ENCODE peak calls at places on chromosomes 4 and X, in nine cellular contexts. H, Y, W, E, S, Z, J, G and C are unnamed samples.

GRCh38 chrX:128623361-128623760 is 571.2 kb upstream of the ACTRT1 start:
- DNase-seq in H (no peak), Y (no peak), W (no peak), E (no peak), S (no peak), Z (no peak), J (no peak), G (no peak), C (no peak)

GRCh38 chr4:56701644-56702043 is 20.5 kb upstream of the HOPX start:
- DNase-seq in H (no peak), Y (no peak), W (no peak), E (no peak), S (no peak), Z (no peak), J (no peak), G (no peak), C (no peak)

GRCh38 chrX:134377537-134377936 is 82.4 kb upstream of the HPRT1 start:
- DNase-seq in H (no peak), Y (peak), W (peak), E (no peak), S (no peak), Z (no peak), J (peak), G (no peak), C (no peak)

GRCh38 chr4:182510836-182511235 is 267.6 kb downstream of the TENM3 start:
- DNase-seq in H (no peak), Y (no peak), W (no peak), E (no peak), S (no peak), Z (no peak), J (no peak), G (no peak), C (no peak)

GRCh38 chr4:102387552-102388150 is 42.4 kb upstream of the SLC39A8 start:
- DNase-seq in H (no peak), Y (no peak), W (no peak), E (no peak), S (no peak), Z (no peak), J (no peak), G (no peak), C (no peak)

GRCh38 chr4:56940403-56940802 is 32.7 kb downstream of the REST start:
- DNase-seq in H (no peak), Y (no peak), W (no peak), E (no peak), S (no peak), Z (no peak), J (no peak), G (no peak), C (no peak)

GRCh38 chr4:169619518-169619957 is 840 bp upstream of the CLCN3 start:
- DNase-seq in H (peak), Y (peak), W (peak), E (no peak), S (no peak), Z (peak), J (peak), G (no peak), C (peak)

GRCh38 chr4:153499005-153499404 is 32.8 kb downstream of the TMEM131L start:
- DNase-seq in H (no peak), Y (no peak), W (no peak), E (no peak), S (no peak), Z (no peak), J (no peak), G (no peak), C (no peak)

GRCh38 chrX:71364221-71364620 is 1.9 kb upstream of the TAF1 start:
- DNase-seq in H (no peak), Y (no peak), W (no peak), E (no peak), S (no peak), Z (no peak), J (no peak), G (no peak), C (no peak)

GRCh38 chrX:71367396-71367795 is 1.2 kb downstream of the TAF1 start:
- DNase-seq in H (no peak), Y (no peak), W (no peak), E (no peak), S (no peak), Z (no peak), J (no peak), G (no peak), C (peak)

GRCh38 chrX:71366674-71367256 is 608 bp downstream of the TAF1 start:
- DNase-seq in H (peak), Y (peak), W (peak), E (no peak), S (no peak), Z (peak), J (no peak), G (no peak), C (peak)

GRCh38 chrX:71365876-71366673 is at the start of gene TAF1:
- DNase-seq in H (peak), Y (peak), W (peak), E (peak), S (peak), Z (peak), J (peak), G (peak), C (peak)

GRCh38 chrX:71365356-71365875 is 741 bp upstream of the TAF1 start:
- DNase-seq in H (peak), Y (no peak), W (no peak), E (no peak), S (no peak), Z (no peak), J (no peak), G (no peak), C (no peak)
- TF ChIP-seq POLR2A in H (no peak), Y (no peak), W (no peak), E (no peak), S (peak), Z (no peak), J (no peak), G (peak), C (no peak)

GRCh38 chr4:99859618-99860017 is 34.6 kb downstream of the LAMTOR3 start:
- DNase-seq in H (no peak), Y (no peak), W (no peak), E (no peak), S (no peak), Z (no peak), J (no peak), G (no peak), C (no peak)
- TF ChIP-seq POLR2A in H (no peak), Y (no peak), W (no peak), E (no peak), S (no peak), Z (no peak), J (no peak), G (no peak), C (no peak)

GRCh38 chrX:77945910-77946309 is 23.5 kb downstream of the PGAM4 start:
- DNase-seq in H (no peak), Y (no peak), W (no peak), E (no peak), S (no peak), Z (no peak), J (no peak), G (no peak), C (no peak)
- TF ChIP-seq POLR2A in H (no peak), Y (no peak), W (no peak), E (no peak), S (no peak), Z (no peak), J (no peak), G (no peak), C (no peak)

GRCh38 chr4:38670939-38671593 is 7.1 kb downstream of the KLF3 start:
- DNase-seq in H (no peak), Y (no peak), W (peak), E (no peak), S (no peak), Z (peak), J (no peak), G (no peak), C (no peak)
- TF ChIP-seq POLR2A in H (no peak), Y (no peak), W (no peak), E (no peak), S (no peak), Z (no peak), J (no peak), G (no peak), C (no peak)

GRCh38 chr4:113762061-113762850 is 718 bp upstream of the CAMK2D start:
- DNase-seq in H (peak), Y (peak), W (peak), E (peak), S (peak), Z (peak), J (peak), G (peak), C (peak)
- TF ChIP-seq POLR2A in H (peak), Y (peak), W (peak), E (peak), S (peak), Z (peak), J (peak), G (peak), C (peak)

GRCh38 chr4:106766519-106766918 is 269.6 kb downstream of the DKK2 start:
- DNase-seq in H (no peak), Y (no peak), W (no peak), E (no peak), S (no peak), Z (no peak), J (no peak), G (no peak), C (no peak)
- TF ChIP-seq POLR2A in H (no peak), Y (no peak), W (no peak), E (no peak), S (no peak), Z (no peak), J (no peak), G (no peak), C (no peak)

GRCh38 chrX:386239-386767 is 404 bp downstream of the PPP2R3B start:
- DNase-seq in H (no peak), Y (no peak), W (no peak), E (no peak), S (peak), Z (no peak), J (no peak), G (no peak), C (no peak)

GRCh38 chrX:384861-385260 is 1.8 kb downstream of the PPP2R3B start:
- DNase-seq in H (no peak), Y (no peak), W (no peak), E (no peak), S (no peak), Z (no peak), J (no peak), G (no peak), C (no peak)

GRCh38 chrX:387729-388128 is 1.0 kb upstream of the PPP2R3B start:
- DNase-seq in H (no peak), Y (no peak), W (no peak), E (no peak), S (no peak), Z (peak), J (no peak), G (no peak), C (no peak)

GRCh38 chrX:389021-389441 is 2.3 kb upstream of the PPP2R3B start:
- DNase-seq in H (no peak), Y (no peak), W (no peak), E (no peak), S (no peak), Z (no peak), J (peak), G (peak), C (no peak)

GRCh38 chrX:386768-387575 is at the start of gene PPP2R3B:
- DNase-seq in H (peak), Y (peak), W (peak), E (peak), S (peak), Z (peak), J (peak), G (peak), C (peak)
- TF ChIP-seq POLR2A in H (peak), Y (no peak), W (peak), E (peak), S (peak), Z (peak), J (peak), G (no peak), C (peak)

DNA sequence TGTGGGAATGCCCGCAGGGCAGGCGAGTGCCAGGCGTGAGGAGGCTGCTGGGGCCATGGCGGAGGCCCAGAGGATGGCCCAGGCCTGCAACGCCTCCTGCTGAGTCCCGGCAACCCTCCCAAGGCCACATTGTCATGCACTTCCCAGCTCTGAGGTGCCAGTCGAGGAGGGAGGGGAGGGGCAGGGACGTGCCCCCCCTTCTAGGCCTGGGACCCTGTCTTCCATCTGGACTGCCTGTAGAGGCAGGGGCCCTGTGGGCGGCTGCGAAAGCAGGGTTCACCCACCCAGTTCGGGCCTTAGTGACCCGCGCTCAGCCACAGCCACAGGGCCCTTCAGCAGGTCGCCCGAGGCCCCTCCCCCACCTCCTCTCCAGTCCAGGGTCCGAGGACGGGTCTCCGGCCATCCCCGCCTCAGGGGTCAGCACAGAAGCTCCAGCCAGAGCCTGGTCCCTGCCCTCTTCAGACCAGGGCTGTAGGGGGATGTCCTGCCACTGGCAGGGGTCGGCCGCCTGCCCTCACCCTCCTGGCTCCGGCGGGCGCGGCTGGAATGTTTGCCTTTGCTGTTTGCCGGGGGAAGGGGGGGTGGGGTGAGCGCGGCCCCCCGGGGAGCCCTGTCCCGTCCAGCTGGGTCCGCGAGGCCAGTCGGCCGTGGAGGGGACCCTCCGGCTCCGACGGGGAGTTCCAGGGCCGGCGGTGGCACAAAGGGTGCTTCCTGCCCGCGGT is 26.6 kb upstream of the FGFR3 start:
- DNase-seq in H (no peak), Y (peak), W (no peak), E (no peak), S (no peak), Z (no peak), J (peak), G (no peak), C (peak)
- TF ChIP-seq POLR2A in H (no peak), Y (no peak), W (no peak), E (no peak), S (no peak), Z (no peak), J (peak), G (no peak), C (no peak)

GRCh38 chr4:12260453-12260852 is 831.8 kb upstream of the HS3ST1 start:
- DNase-seq in H (no peak), Y (no peak), W (no peak), E (no peak), S (no peak), Z (no peak), J (no peak), G (no peak), C (no peak)

GRCh38 chr4:12270546-12270945 is 841.9 kb upstream of the HS3ST1 start:
- DNase-seq in H (no peak), Y (no peak), W (peak), E (no peak), S (no peak), Z (no peak), J (no peak), G (no peak), C (no peak)

GRCh38 chr4:12265554-12265953 is 836.9 kb upstream of the HS3ST1 start:
- DNase-seq in H (no peak), Y (no peak), W (no peak), E (no peak), S (no peak), Z (no peak), J (no peak), G (no peak), C (no peak)
- TF ChIP-seq POLR2A in H (no peak), Y (no peak), W (no peak), E (no peak), S (no peak), Z (no peak), J (no peak), G (no peak), C (no peak)

GRCh38 chrX:1330605-1331004 is 6.0 kb upstream of the IL3RA start:
- DNase-seq in H (no peak), Y (no peak), W (no peak), E (no peak), S (no peak), Z (no peak), J (no peak), G (no peak), C (no peak)

GRCh38 chrX:1334854-1335253 is 1.7 kb upstream of the IL3RA start:
- DNase-seq in H (no peak), Y (peak), W (no peak), E (no peak), S (no peak), Z (peak), J (peak), G (no peak), C (peak)

GRCh38 chrX:1341531-1342179 is 5.1 kb downstream of the IL3RA start:
- DNase-seq in H (no peak), Y (no peak), W (no peak), E (no peak), S (no peak), Z (no peak), J (no peak), G (no peak), C (no peak)

DNA sequence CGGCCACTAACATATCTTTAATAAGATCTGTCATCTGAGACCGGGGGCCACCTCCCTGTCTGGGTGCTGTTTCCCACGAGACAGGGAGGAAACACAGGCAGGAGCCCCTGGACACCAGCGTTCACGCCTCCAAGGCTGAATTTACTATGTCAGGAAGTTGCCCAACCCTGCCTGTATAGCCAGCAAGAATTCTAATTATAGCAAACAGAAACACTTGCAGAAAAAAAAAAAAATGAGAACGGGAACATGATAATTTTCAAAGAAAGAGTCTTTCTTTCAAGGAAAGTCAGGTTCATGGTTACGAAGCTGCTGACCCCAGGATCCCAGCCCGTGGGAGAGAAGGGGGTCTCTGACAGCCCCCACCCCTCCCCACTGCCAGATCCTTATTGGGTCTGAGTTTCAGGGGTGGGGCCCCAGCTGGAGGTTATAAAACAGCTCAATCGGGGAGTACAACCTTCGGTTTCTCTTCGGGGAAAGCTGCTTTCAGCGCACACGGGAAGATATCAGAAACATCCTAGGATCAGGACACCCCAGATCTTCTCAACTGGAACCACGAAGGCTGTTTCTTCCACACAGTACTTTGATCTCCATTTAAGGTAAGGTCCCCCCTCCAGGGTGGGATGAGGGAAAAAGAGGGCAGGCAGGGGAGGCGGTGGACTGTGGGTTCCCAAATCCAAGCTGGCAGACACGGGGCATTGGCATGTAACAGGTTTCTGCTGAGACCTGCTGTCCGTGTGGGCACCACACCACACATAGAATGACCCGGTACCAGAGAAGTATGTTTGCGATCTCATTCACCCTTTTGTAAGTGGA is at the start of gene IL3RA:
- DNase-seq in H (peak), Y (peak), W (peak), E (no peak), S (no peak), Z (peak), J (no peak), G (peak), C (peak)
- TF ChIP-seq POLR2A in H (peak), Y (no peak), W (no peak), E (no peak), S (no peak), Z (no peak), J (no peak), G (no peak), C (no peak)